ENCODE peak calls at places on chromosomes 16 and 17, in seven cellular contexts. Y is heart left ventricle, S is IMR-90, W is gastrocnemius medialis, C is spleen, F is right lobe of liver, B is stomach. O is an unnamed sample.
A peak's percentile ranks its signal among the peaks of the same experiment; 100 is the strongest.

GRCh38 chr17:17983376-17983775 is 10.7 kb downstream of the DRC3 start:
- DNase-seq in B (peak; percentile 83), S (no peak), C (no peak), W (peak; percentile 8), Y (no peak), F (no peak), O (no peak)

GRCh38 chr17:13346996-13347762 is 254.6 kb downstream of the HS3ST3A1 start:
- DNase-seq in F (no peak), W (no peak), S (peak; percentile 98), C (no peak), B (no peak), Y (no peak), O (no peak)

GRCh38 chr17:82583720-82584234 is 64.2 kb downstream of the FOXK2 start:
- DNase-seq in B (no peak), C (no peak), Y (no peak), S (no peak), F (peak; percentile 50), W (no peak), O (peak; percentile 86)

GRCh38 chr16:21971856-21972255 is 18.7 kb downstream of the UQCRC2 start:
- DNase-seq in W (no peak), Y (no peak), F (no peak), C (no peak), B (no peak), S (no peak), O (no peak)

GRCh38 chr17:42403150-42403549 is 14.9 kb upstream of the STAT3 start:
- DNase-seq in C (no peak), B (peak; percentile 28), W (no peak), Y (no peak), F (no peak), S (no peak), O (no peak)

GRCh38 chr17:41734139-41734948 is at the start of gene HAP1:
- DNase-seq in W (no peak), B (peak; percentile 27), F (no peak), S (peak; percentile 8), C (no peak), Y (no peak), O (no peak)

GRCh38 chr17:33982872-33983271 is 272.2 kb upstream of the CCL2 start:
- DNase-seq in Y (no peak), W (no peak), F (no peak), S (no peak), B (no peak), C (no peak), O (no peak)

GRCh38 chr17:16250635-16251034 is 33.6 kb downstream of the PIGL start:
- DNase-seq in C (no peak), W (no peak), Y (no peak), S (peak; percentile 60), F (no peak), B (no peak), O (no peak)

GRCh38 chr17:6066183-6066948 is 3.8 kb upstream of the WSCD1 start:
- DNase-seq in C (peak; percentile 30), B (no peak), Y (no peak), S (no peak), F (no peak), W (no peak), O (no peak)

GRCh38 chr16:72222503-72222902 is 50.5 kb upstream of the PMFBP1 start:
- DNase-seq in S (no peak), Y (no peak), C (no peak), B (no peak), F (no peak), W (no peak), O (no peak)

GRCh38 chr17:47873200-47874090 is 22.5 kb upstream of the SP6 start:
- DNase-seq in F (no peak), Y (no peak), S (no peak), W (no peak), B (no peak), C (peak; percentile 18), O (no peak)

GRCh38 chr17:20230924-20231323 is 221.8 kb downstream of the SPECC1 start:
- DNase-seq in C (no peak), B (no peak), W (no peak), S (no peak), Y (no peak), F (no peak), O (no peak)

GRCh38 chr16:49596119-49596518 is 222.5 kb downstream of the C16orf78 start:
- DNase-seq in S (peak; percentile 15), W (no peak), B (peak; percentile 21), F (no peak), C (no peak), Y (no peak), O (peak; percentile 39)

GRCh38 chr16:57648590-57649442 is 19.3 kb upstream of the ADGRG3 start:
- DNase-seq in B (peak; percentile 90), Y (peak; percentile 74), F (peak; percentile 84), S (peak; percentile 62), C (peak; percentile 95), W (peak; percentile 25), O (peak; percentile 96)

GRCh38 chr17:49845210-49845782 is 2.6 kb downstream of the TAC4 start:
- DNase-seq in F (no peak), W (no peak), C (no peak), B (no peak), Y (peak; percentile 84), S (no peak), O (no peak)

GRCh38 chr16:20704281-20704680 is 6.8 kb upstream of the ACSM1 start:
- DNase-seq in W (no peak), F (no peak), Y (no peak), S (no peak), B (no peak), C (no peak), O (no peak)

GRCh38 chr17:30176845-30177244 is 58.7 kb downstream of the SLC6A4 start:
- DNase-seq in Y (no peak), W (no peak), F (no peak), B (no peak), S (no peak), C (no peak), O (no peak)

GRCh38 chr16:77234611-77235010 is 35.4 kb downstream of the SYCE1L start:
- DNase-seq in Y (no peak), F (no peak), W (no peak), C (no peak), S (no peak), B (no peak), O (no peak)

GRCh38 chr17:45296003-45296832 is 20.6 kb downstream of the MAP3K14 start:
- DNase-seq in C (peak; percentile 85), F (no peak), Y (peak; percentile 65), B (no peak), S (peak; percentile 62), W (no peak), O (no peak)

GRCh38 chr17:67335245-67335835 is 31.0 kb downstream of the PSMD12 start:
- DNase-seq in Y (no peak), B (no peak), F (no peak), S (no peak), C (no peak), W (no peak), O (no peak)

GRCh38 chr17:57671546-57672204 is 73.4 kb downstream of the CCDC182 start:
- DNase-seq in W (peak; percentile 34), B (peak; percentile 74), S (peak; percentile 69), C (peak; percentile 91), F (peak; percentile 76), Y (peak; percentile 87), O (no peak)

GRCh38 chr17:57873261-57874057 is 23.6 kb upstream of the MRPS23 start:
- DNase-seq in W (no peak), F (no peak), C (no peak), Y (no peak), S (no peak), B (no peak), O (no peak)

GRCh38 chr17:17836818-17837379 is at the start of gene SREBF1:
- DNase-seq in W (peak; percentile 42), S (peak; percentile 37), C (peak; percentile 94), B (peak; percentile 61), Y (peak; percentile 71), F (peak; percentile 84), O (peak; percentile 93)

GRCh38 chr16:526181-527014 is 1.1 kb upstream of the CAPN15 start:
- DNase-seq in S (peak; percentile 40), F (no peak), W (no peak), B (peak; percentile 69), C (no peak), Y (peak; percentile 75), O (no peak)

GRCh38 chr17:20184977-20185619 is 175.9 kb downstream of the SPECC1 start:
- DNase-seq in B (no peak), W (no peak), C (no peak), Y (no peak), S (no peak), F (no peak), O (no peak)

GRCh38 chr16:23466162-23466885 is 13.3 kb upstream of the COG7 start:
- DNase-seq in S (peak; percentile 96), W (no peak), C (peak; percentile 56), B (no peak), F (no peak), Y (no peak), O (no peak)

GRCh38 chr16:65121870-65122723 is at the start of gene CDH11:
- DNase-seq in F (no peak), W (no peak), C (peak; percentile 85), S (peak; percentile 82), Y (peak; percentile 70), B (peak; percentile 25), O (peak; percentile 44)

GRCh38 chr16:58022601-58023371 is 2.8 kb upstream of the MMP15 start:
- DNase-seq in Y (peak; percentile 88), C (peak; percentile 70), B (peak; percentile 87), F (peak; percentile 70), S (peak; percentile 68), W (no peak), O (no peak)

GRCh38 chr16:49491736-49492089 is 118.1 kb downstream of the C16orf78 start:
- DNase-seq in B (no peak), F (peak; percentile 89), C (peak; percentile 83), S (no peak), W (no peak), Y (peak; percentile 57), O (no peak)

GRCh38 chr17:68602267-68602644 is 1.1 kb upstream of the FAM20A start:
- DNase-seq in W (no peak), C (no peak), S (no peak), Y (no peak), F (no peak), B (no peak), O (no peak)

GRCh38 chr16:51722467-51722866 is 571.4 kb upstream of the SALL1 start:
- DNase-seq in F (no peak), S (no peak), Y (no peak), B (no peak), W (no peak), C (no peak), O (no peak)
- H3K4me3 ChIP-seq in F (no peak overlapping the region), S (no peak overlapping the region), Y (no peak overlapping the region), B (no peak overlapping the region), W (no peak overlapping the region), C (no peak overlapping the region), O (no peak overlapping the region)

GRCh38 chr17:38749222-38750043 is 1.3 kb upstream of the PCGF2 start:
- DNase-seq in W (peak; percentile 74), S (peak; percentile 52), F (peak; percentile 89), C (peak; percentile 91), Y (peak; percentile 94), B (peak; percentile 81), O (peak; percentile 83)
- TF ChIP-seq POLR2A in W (peak; percentile 56), S (no peak), F (peak; percentile 70), C (no peak), Y (no peak), B (no peak), O (no peak)

GRCh38 chr17:80474231-80474932 is 2.0 kb downstream of the NPTX1 start:
- DNase-seq in W (no peak), Y (no peak), B (no peak), C (no peak), F (no peak), S (peak; percentile 53), O (no peak)
- H3K4me3 ChIP-seq in W (peak overlapping the region; percentile 41), Y (no peak overlapping the region), B (peak overlapping the region; percentile 49), C (no peak overlapping the region), F (no peak overlapping the region), S (peak overlapping the region; percentile 31), O (no peak overlapping the region)

GRCh38 chr16:4957720-4958509 is at the start of gene SEC14L5:
- DNase-seq in C (peak; percentile 96), S (peak; percentile 97), B (peak; percentile 99), W (peak; percentile 97), F (peak; percentile 100), Y (peak; percentile 98), O (peak; percentile 99)
- TF ChIP-seq POLR2A in C (no peak), S (no peak), B (no peak), W (no peak), F (peak; percentile 69), Y (no peak), O (no peak)

O was measured in lower leg skin.